ENCODE peak calls at places on chromosomes 12 and 14, in five cellular contexts. Y, F, R, S and X are unnamed samples.

GRCh38 chr12:29220632-29221336 is 71.7 kb downstream of the FAR2 start:
- DNase-seq in F (no peak), Y (no peak), S (no peak), R (no peak), X (no peak)

GRCh38 chr14:95290769-95291440 is 28.8 kb downstream of the CLMN start:
- DNase-seq in S (no peak), Y (peak; percentile 64), F (no peak), R (peak; percentile 74), X (no peak)

GRCh38 chr12:632102-632696 is 31.0 kb downstream of the NINJ2 start:
- DNase-seq in F (no peak), R (no peak), S (no peak), Y (no peak), X (peak; percentile 44)

GRCh38 chr12:3587402-3588013 is 96.5 kb downstream of the PRMT8 start:
- DNase-seq in Y (no peak), S (no peak), F (no peak), R (no peak), X (no peak)

GRCh38 chr12:1443421-1444141 is 150.8 kb downstream of the FBXL14 start:
- DNase-seq in F (no peak), Y (no peak), R (no peak), S (no peak), X (no peak)

GRCh38 chr14:83556065-83556464 is 1973.9 kb upstream of the FLRT2 start:
- DNase-seq in Y (no peak), F (no peak), R (no peak), S (no peak), X (no peak)

GRCh38 chr14:34362625-34363251 is 99.3 kb downstream of the SPTSSA start:
- DNase-seq in F (no peak), R (no peak), S (no peak), Y (no peak), X (no peak)

GRCh38 chr12:46678441-46678840 is 147.4 kb downstream of the SLC38A4 start:
- DNase-seq in F (no peak), S (no peak), R (no peak), Y (no peak), X (no peak)

GRCh38 chr14:72291908-72292688 is 359.9 kb downstream of the RGS6 start:
- DNase-seq in Y (no peak), S (peak; percentile 55), R (no peak), F (no peak), X (peak; percentile 16)

GRCh38 chr12:32502693-32503510 is 103.5 kb downstream of the FGD4 start:
- DNase-seq in Y (no peak), R (peak; percentile 51), S (no peak), F (no peak), X (no peak)

GRCh38 chr14:74861734-74862090 is 14.2 kb downstream of the PROX2 start:
- DNase-seq in F (no peak), Y (no peak), R (no peak), S (no peak), X (no peak)

GRCh38 chr14:65382586-65382985 is 29.9 kb upstream of the FUT8 start:
- DNase-seq in R (no peak), Y (no peak), S (no peak), F (no peak), X (no peak)

GRCh38 chr12:121203482-121203881 is 6.4 kb upstream of the P2RX4 start:
- DNase-seq in F (no peak), R (no peak), Y (no peak), S (no peak), X (no peak)

DNA sequence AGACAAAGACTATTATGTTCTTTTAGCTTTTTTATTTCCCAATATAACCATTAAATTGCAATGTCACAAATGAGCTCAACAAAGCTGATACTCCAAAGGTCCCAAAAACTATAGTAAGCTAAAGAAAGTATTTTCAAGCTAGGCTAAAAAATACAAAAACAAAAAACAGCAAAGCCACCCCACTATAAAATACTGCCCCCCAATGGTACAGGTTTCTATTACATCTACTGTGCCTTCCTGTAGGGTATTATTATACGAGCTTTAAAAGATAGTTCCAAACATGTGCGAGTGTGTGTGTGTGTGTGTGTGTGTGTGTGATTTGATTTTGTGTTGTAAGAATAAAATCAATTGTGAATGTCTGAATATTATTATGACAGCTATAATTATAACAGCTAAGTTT is 1.1 kb downstream of the IFNG start:
- DNase-seq in R (no peak), S (no peak), F (peak; percentile 7), Y (no peak), X (no peak)
- TF ChIP-seq CTCF in R (peak; percentile 43), S (peak; percentile 63), F (peak; percentile 54), Y (peak; percentile 36), X (peak; percentile 46)

DNA sequence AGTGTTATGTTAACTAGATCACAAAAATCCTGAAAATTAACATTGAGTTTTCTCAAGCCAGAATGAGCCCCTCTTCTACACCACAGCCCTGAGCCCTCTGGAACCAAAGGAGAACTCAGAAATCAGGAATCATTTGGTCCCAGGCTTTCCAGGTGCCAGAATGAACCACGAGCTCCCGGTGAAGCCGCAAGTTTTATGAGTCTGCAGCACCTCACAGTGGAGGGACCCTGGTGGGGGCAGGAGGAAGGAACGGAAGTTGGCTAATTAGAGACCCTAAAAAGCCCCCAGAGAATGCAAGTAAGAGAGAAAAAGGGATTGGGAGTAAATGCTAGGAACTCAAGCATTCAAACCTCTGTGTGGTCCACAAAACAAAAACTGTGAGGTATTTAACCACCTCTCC is 52.9 kb upstream of the BCL2L14 start:
- DNase-seq in R (no peak), F (no peak), S (no peak), Y (no peak), X (no peak)
- TF ChIP-seq CTCF in R (no peak), F (no peak), S (peak; percentile 46), Y (peak; percentile 58), X (peak; percentile 62)

DNA sequence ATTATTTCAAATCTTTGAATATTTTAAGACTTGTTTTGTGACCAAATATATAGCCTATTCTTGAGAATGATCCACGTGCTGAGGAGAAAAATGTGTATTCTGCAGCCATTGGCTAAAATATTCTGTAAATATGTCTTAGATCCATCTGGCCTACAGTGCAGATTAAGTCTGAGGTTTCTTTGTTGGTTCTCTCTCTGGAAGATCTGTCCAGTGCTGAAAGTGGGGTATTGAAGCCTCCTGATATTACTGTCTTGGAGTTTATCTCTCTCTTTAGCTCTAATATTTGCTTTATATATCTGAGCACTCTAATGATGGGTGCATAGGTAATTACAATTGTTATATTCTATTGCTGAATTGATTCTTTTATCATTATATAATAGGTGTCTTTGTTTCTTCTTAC is 617.4 kb upstream of the LRFN5 start:
- DNase-seq in R (no peak), Y (no peak), F (no peak), S (no peak), X (no peak)
- TF ChIP-seq CTCF in R (no peak), Y (no peak), F (no peak), S (no peak), X (no peak)

GRCh38 chr12:19778822-19779221 is 339.5 kb downstream of the AEBP2 start:
- DNase-seq in Y (no peak), F (no peak), S (no peak), R (no peak), X (no peak)

GRCh38 chr12:19778111-19778688 is 338.9 kb downstream of the AEBP2 start:
- DNase-seq in R (no peak), S (no peak), F (no peak), Y (no peak), X (no peak)

GRCh38 chr12:19780460-19780859 is 341.2 kb downstream of the AEBP2 start:
- DNase-seq in Y (no peak), R (no peak), S (no peak), F (no peak), X (no peak)

GRCh38 chr12:19783547-19784444 is 344.5 kb downstream of the AEBP2 start:
- DNase-seq in R (no peak), Y (no peak), S (no peak), F (no peak), X (no peak)

DNA sequence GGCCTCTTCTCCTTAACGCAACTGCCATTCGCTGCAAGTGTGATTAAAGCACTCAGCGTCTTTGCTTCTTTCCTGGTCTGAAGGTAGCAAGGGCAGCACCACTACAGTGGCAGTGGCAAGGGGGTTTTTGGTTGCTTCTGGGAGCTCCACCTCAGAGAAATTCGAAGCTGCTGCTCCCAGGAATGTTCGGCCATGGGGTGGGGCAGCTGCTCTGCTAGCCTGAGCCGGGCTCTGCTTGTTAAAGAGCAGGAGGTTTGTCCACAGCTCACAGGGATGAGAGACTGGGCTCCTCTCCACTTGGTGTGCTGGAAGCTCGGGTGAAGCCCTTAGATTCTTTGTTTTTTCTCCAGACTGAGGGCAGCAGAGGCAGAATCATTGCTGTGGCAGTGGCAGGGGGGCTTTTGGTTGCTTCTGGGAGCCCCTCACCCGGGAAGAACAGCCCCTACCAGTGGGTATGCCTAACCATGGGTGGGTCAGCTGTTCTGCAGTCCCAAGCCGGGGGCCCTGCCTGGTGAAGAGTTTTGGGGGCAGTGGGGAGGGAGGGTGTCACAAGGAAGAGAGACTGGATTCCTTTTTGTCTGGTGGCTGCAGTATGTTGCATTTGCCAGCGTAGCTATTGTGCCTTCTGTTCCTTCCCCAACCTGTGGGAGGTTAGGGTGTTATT is 340.2 kb downstream of the AEBP2 start:
- DNase-seq in R (no peak), Y (peak; percentile 36), S (no peak), F (no peak), X (peak; percentile 44)
- TF ChIP-seq CTCF in R (no peak), Y (peak; percentile 25), S (no peak), F (no peak), X (peak; percentile 7)

GRCh38 chr14:59116984-59117415 is 71.5 kb upstream of the DAAM1 start:
- DNase-seq in F (no peak), Y (no peak), S (no peak), R (no peak), X (no peak)
- TF ChIP-seq CTCF in F (no peak), Y (no peak), S (no peak), R (no peak), X (no peak)

DNA sequence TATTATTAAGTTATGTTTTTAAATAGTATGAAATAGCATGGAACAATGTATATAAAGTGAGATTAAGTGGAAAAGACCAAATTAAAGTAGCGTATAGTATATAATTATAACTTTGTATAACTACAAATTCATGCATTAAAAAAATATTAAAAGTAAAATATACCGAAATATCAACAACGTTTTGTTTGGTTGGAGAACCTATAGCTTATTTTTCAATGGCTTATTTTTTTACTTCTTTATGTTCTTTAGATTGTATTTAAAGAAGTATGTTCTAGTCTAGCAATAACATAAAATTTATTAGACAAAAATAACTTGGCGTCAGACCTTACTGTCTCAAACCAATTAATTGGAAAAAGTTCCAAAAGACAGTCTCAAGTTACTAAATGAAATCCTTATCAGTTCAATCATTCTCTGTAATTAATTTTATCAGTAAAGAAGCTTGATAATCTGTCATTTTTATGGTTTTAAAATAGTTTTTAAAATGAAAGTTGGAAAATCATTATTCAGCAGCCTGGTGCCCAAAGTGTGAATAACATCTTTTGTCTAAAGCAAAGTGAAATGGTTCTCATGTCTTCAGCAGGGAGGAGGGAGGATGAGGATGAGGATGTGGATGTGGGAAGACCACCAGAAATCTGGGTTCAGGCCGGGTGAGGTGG is 46.7 kb downstream of the IRAK3 start:
- DNase-seq in Y (no peak), F (no peak), R (no peak), S (no peak), X (no peak)
- TF ChIP-seq CTCF in Y (no peak), F (no peak), R (no peak), S (peak; percentile 50), X (peak; percentile 13)

GRCh38 chr14:89308232-89308959 is 108.6 kb downstream of the FOXN3 start:
- DNase-seq in R (no peak), F (no peak), Y (no peak), S (no peak), X (no peak)
- TF ChIP-seq CTCF in R (no peak), F (no peak), Y (no peak), S (no peak), X (no peak)

GRCh38 chr12:104549820-104550480 is 93.2 kb downstream of the CHST11 start:
- DNase-seq in Y (no peak), S (no peak), F (no peak), R (no peak), X (no peak)
- TF ChIP-seq CTCF in Y (no peak), S (no peak), F (no peak), R (no peak), X (no peak)

GRCh38 chr12:77152623-77153193 is 87.3 kb upstream of the E2F7 start:
- DNase-seq in R (no peak), F (no peak), S (no peak), Y (no peak), X (no peak)
- TF ChIP-seq CTCF in R (peak; percentile 30), F (no peak), S (peak; percentile 67), Y (peak; percentile 68), X (peak; percentile 65)